ENCODE peak calls at places on chromosomes 4 and X, in seven cellular contexts. Y is NCI-H146, V is immature natural killer cell, L is non-pigmented ciliary epithelial cell, R is T-helper 9 cell, G is fibroblast of lung, I is tibial nerve. W is an unnamed sample.

GRCh38 chr4:2925931-2926860 is 37.0 kb downstream of the NOP14 start:
- DNase-seq in V (no peak), I (no peak), L (no peak), G (no peak), Y (no peak), R (no peak), W (no peak)

GRCh38 chr4:101795704-101796103 is 5.2 kb downstream of the BANK1 start:
- DNase-seq in R (no peak), Y (no peak), L (no peak), I (no peak), G (no peak), V (no peak), W (no peak)

GRCh38 chr4:67928547-67928946 is 34.7 kb downstream of the TMPRSS11A start:
- DNase-seq in V (no peak), I (no peak), Y (peak), G (no peak), L (no peak), R (no peak), W (no peak)

GRCh38 chr4:90580271-90580825 is 453.2 kb downstream of the CCSER1 start:
- DNase-seq in Y (no peak), I (no peak), V (no peak), L (no peak), G (no peak), R (no peak), W (no peak)

GRCh38 chr4:139014391-139015268 is 951 bp upstream of the NOCT start:
- DNase-seq in L (peak), I (peak), Y (no peak), R (no peak), V (no peak), G (peak), W (peak)

GRCh38 chr4:76744253-76744921 is 153.6 kb downstream of the SOWAHB start:
- DNase-seq in G (peak), I (no peak), R (no peak), Y (no peak), V (no peak), L (no peak), W (no peak)

GRCh38 chr4:128782875-128783614 is 26.5 kb upstream of the JADE1 start:
- DNase-seq in R (no peak), Y (no peak), I (peak), V (no peak), G (no peak), L (no peak), W (no peak)

GRCh38 chr4:104592894-104593470 is 98.3 kb upstream of the CXXC4 start:
- DNase-seq in V (no peak), R (no peak), I (no peak), G (peak), Y (no peak), L (peak), W (no peak)

GRCh38 chrX:120365320-120365719 is 3.4 kb downstream of the ATP1B4 start:
- DNase-seq in V (peak), L (no peak), I (no peak), R (peak), Y (peak), G (peak), W (peak)

GRCh38 chr4:163332526-163333405 is at the start of gene NPY1R:
- DNase-seq in I (peak), Y (peak), V (no peak), G (peak), R (no peak), L (peak), W (peak)

GRCh38 chr4:39044947-39045734 is 12.9 kb upstream of the TMEM156 start:
- DNase-seq in I (no peak), G (no peak), Y (no peak), L (no peak), V (peak), R (no peak), W (no peak)

GRCh38 chr4:128288689-128289106 is 1.1 kb upstream of the PGRMC2 start:
- DNase-seq in Y (peak), V (peak), I (no peak), G (peak), R (peak), L (no peak), W (no peak)

GRCh38 chr4:181909368-181909767 is 333.8 kb upstream of the TENM3 start:
- DNase-seq in V (no peak), L (peak), R (no peak), Y (no peak), G (peak), I (no peak), W (no peak)

GRCh38 chr4:176054942-176055341 is 10.7 kb upstream of the WDR17 start:
- DNase-seq in V (no peak), Y (no peak), R (no peak), I (no peak), L (no peak), G (no peak), W (no peak)

GRCh38 chr4:155073852-155074251 is 134.6 kb upstream of the NPY2R start:
- DNase-seq in I (no peak), G (no peak), V (no peak), R (no peak), L (no peak), Y (no peak), W (no peak)

GRCh38 chr4:32560306-32560705 is 1840.1 kb downstream of the PCDH7 start:
- DNase-seq in I (no peak), Y (no peak), L (peak), V (no peak), R (no peak), G (peak), W (no peak)

GRCh38 chrX:154476821-154477220 is 2.3 kb downstream of the LAGE3 start:
- DNase-seq in I (no peak), R (no peak), V (no peak), Y (no peak), L (no peak), G (no peak), W (no peak)

GRCh38 chrX:129741880-129742758 is 3.3 kb downstream of the XPNPEP2 start:
- DNase-seq in G (no peak), L (no peak), R (no peak), V (no peak), Y (peak), I (no peak), W (no peak)

GRCh38 chr4:126264839-126265238 is 950.1 kb downstream of the FAT4 start:
- DNase-seq in V (no peak), R (no peak), L (peak), Y (no peak), G (peak), I (no peak), W (peak)

GRCh38 chr4:145525291-145525740 is 43.7 kb downstream of the SMAD1 start:
- DNase-seq in Y (no peak), V (no peak), I (no peak), L (no peak), R (no peak), G (peak), W (no peak)

GRCh38 chr4:165151734-165152133 is 39.1 kb upstream of the TMEM192 start:
- DNase-seq in Y (no peak), R (no peak), G (peak), I (no peak), L (no peak), V (no peak), W (no peak)

GRCh38 chr4:118173956-118174355 is 139.7 kb downstream of the NDST3 start:
- DNase-seq in G (peak), R (no peak), Y (no peak), L (peak), I (no peak), V (no peak), W (peak)

W was measured in SJSA1.